ENCODE peak calls at places on chromosomes 11 and 22, in seven cellular contexts. G, M, N, Z, K, O and D are unnamed samples.

GRCh38 chr11:126062679-126063509 is at the start of gene CDON:
- DNase-seq in N (peak), O (peak), Z (peak), M (peak), K (peak), G (peak), D (peak)

GRCh38 chr11:68282141-68282860 is 10.5 kb upstream of the C11orf24 start:
- DNase-seq in G (peak), N (no peak), Z (peak), O (no peak), K (no peak), M (no peak), D (no peak)

GRCh38 chr11:82703796-82704195 is 29.9 kb downstream of the FAM181B start:
- DNase-seq in N (no peak), M (no peak), G (no peak), K (no peak), O (peak), Z (no peak), D (no peak)

GRCh38 chr11:67615455-67616430 is 9.0 kb downstream of the NDUFV1 start:
- DNase-seq in N (no peak), K (no peak), Z (peak), G (no peak), O (peak), M (peak), D (no peak)

GRCh38 chr22:24588756-24589481 is 4.0 kb downstream of the LRRC75B start:
- DNase-seq in K (no peak), Z (no peak), N (no peak), M (no peak), G (no peak), O (no peak), D (no peak)

GRCh38 chr11:120521176-120521575 is 9.6 kb downstream of the GRIK4 start:
- DNase-seq in N (no peak), Z (peak), G (no peak), M (no peak), K (no peak), O (no peak), D (no peak)

GRCh38 chr11:14270690-14271542 is 88.1 kb downstream of the RRAS2 start:
- DNase-seq in M (no peak), K (no peak), Z (no peak), O (no peak), N (peak), G (peak), D (peak)

GRCh38 chr11:126378763-126379162 is 23.3 kb downstream of the ST3GAL4 start:
- DNase-seq in Z (no peak), O (no peak), M (no peak), N (no peak), G (no peak), K (no peak), D (no peak)

GRCh38 chr11:76838422-76839068 is 22.2 kb upstream of the ACER3 start:
- DNase-seq in N (no peak), M (peak), K (peak), G (no peak), Z (no peak), O (no peak), D (no peak)